ENCODE peak calls at places on chromosomes 16 and 17, in four cellular contexts. J, G, D and T are unnamed samples.

GRCh38 chr17:22435231-22435974 is 743.1 kb downstream of the KCNJ18 start:
- DNase-seq in J (peak), G (no peak), D (no peak), T (no peak)

GRCh38 chr16:57261806-57262205 is 16.7 kb downstream of the ARL2BP start:
- DNase-seq in J (no peak), G (no peak), D (no peak), T (no peak)

GRCh38 chr16:35188288-35189155 is 1729.1 kb downstream of the TP53TG3F start:
- DNase-seq in J (peak), G (no peak), D (peak), T (no peak)

GRCh38 chr16:58027341-58028167 is 2.0 kb downstream of the MMP15 start:
- DNase-seq in J (peak), G (peak), D (peak), T (no peak)

GRCh38 chr17:29929544-29930398 is at the start of gene SSH2:
- DNase-seq in J (peak), G (peak), D (peak), T (peak)

GRCh38 chr16:24522751-24523150 is 16.6 kb upstream of the RBBP6 start:
- DNase-seq in J (no peak), G (no peak), D (no peak), T (no peak)

GRCh38 chr16:48041861-48042435 is 113.8 kb downstream of the ABCC12 start:
- DNase-seq in J (peak), G (peak), D (peak), T (no peak)

GRCh38 chr16:84425696-84426095 is 57.4 kb downstream of the ATP2C2 start:
- DNase-seq in J (no peak), G (no peak), D (no peak), T (no peak)

GRCh38 chr16:24568392-24568791 is 29.0 kb downstream of the RBBP6 start:
- DNase-seq in J (no peak), G (no peak), D (no peak), T (no peak)

GRCh38 chr17:19024101-19025078 is 19.8 kb upstream of the FAM83G start:
- DNase-seq in J (no peak), G (no peak), D (no peak), T (no peak)

GRCh38 chr16:56610017-56610608 is 1.7 kb downstream of the MT2A start:
- DNase-seq in J (no peak), G (peak), D (peak), T (no peak)

GRCh38 chr17:74767111-74767516 is 9.0 kb downstream of the NAT9 start:
- DNase-seq in J (no peak), G (no peak), D (no peak), T (no peak)

GRCh38 chr17:76997981-76998531 is 129.9 kb downstream of the MGAT5B start:
- DNase-seq in J (no peak), G (no peak), D (no peak), T (no peak)

GRCh38 chr17:57166803-57167202 is 81.8 kb downstream of the AKAP1 start:
- DNase-seq in J (no peak), G (peak), D (no peak), T (no peak)

DNA sequence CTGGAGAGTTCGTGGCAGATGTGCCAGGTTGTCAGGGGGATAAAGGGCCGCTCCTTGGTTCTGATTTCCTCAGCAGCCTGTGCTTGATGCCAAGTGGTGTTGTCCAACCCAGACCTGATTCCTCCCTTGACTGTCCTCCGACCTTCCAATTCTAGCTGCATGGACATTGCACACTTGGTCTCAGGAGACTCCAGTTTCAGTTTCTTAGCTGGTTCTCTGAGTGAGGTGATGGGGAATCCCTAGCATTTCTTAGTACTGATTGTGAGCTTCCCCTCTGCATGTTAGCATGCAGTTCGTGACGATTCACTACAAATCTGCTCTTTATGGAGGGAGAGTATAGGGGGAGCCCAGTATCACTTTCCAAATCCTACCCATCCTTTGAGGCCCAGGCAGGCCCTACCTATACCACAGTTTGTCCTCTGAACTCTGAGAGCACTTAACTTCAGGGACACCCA is 12.4 kb upstream of the CCR7 start:
- DNase-seq in J (no peak), G (no peak), D (no peak), T (no peak)
- TF ChIP-seq SIN3A in J (no peak), G (no peak), D (no peak), T (no peak)

DNA sequence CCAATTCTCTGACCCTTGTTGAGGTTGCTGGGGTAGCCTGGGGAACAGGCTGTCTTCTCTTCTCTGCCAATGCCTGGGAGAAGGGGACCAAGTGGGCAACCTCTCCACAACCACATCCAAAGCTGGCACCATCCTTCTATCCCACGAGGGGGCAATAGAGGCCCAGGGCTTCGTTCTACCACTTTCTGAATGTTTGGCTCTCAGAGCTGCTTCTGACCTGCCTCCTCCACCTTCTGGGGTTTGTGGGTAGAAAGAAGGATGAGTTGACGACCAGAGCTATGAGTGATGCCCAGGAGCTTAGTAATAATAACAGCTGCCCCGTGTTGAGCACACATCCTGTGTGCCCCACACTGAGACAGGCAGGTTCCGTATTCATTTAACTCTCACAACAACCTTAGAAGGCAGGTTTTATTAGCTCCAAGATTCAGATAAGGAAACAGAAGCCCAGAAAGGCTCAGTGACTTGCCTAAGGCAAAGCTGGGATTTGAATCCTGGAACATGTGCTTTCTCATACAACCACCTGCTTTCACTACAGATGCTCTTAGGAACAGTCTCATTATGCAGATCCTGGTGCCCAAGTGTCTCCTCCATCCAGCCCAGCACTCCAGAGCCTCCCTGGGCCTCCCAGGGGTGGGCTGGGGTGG is 11.1 kb downstream of the TSPOAP1 start:
- DNase-seq in J (peak), G (peak), D (peak), T (peak)
- TF ChIP-seq TCF7L2 in J (no peak), G (no peak), D (no peak), T (no peak)

GRCh38 chr17:65231662-65232335 is 94.6 kb downstream of the RGS9 start:
- DNase-seq in J (peak), G (peak), D (peak), T (peak)
- TF ChIP-seq SIN3A in J (no peak), G (no peak), D (no peak), T (no peak)

GRCh38 chr16:89013111-89013510 is 36.1 kb upstream of the CBFA2T3 start:
- DNase-seq in J (no peak), G (no peak), D (no peak), T (no peak)
- TF ChIP-seq TCF7L2 in J (no peak), G (no peak), D (no peak), T (no peak)

GRCh38 chr16:89721644-89722391 is 481 bp downstream of the ZNF276 start:
- DNase-seq in J (peak), G (no peak), D (no peak), T (no peak)
- TF ChIP-seq SIN3A in J (peak), G (no peak), D (no peak), T (no peak)

GRCh38 chr16:67406628-67407027 is 9.6 kb downstream of the ZDHHC1 start:
- DNase-seq in J (no peak), G (no peak), D (no peak), T (no peak)
- TF ChIP-seq TCF7L2 in J (no peak), G (no peak), D (no peak), T (no peak)

DNA sequence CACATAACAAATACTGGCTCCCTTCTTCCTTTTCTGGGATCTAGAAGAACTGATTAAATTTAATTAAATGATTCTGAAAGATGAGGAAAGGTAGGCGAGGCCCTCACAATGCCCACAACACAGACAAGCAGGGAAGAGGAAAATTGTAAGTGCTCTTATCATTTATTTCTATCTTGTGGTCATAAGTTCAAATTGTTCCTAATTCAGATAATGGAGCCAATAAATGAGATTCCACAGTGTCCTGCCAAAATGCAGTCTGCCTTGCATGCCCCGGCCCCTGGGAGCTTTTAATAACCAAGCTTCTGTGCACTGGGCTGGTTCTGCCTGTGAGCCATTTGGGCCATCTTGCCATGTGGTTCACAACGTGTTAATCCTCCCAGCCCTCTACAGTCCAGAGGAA is 97.0 kb downstream of the CMC2 start:
- DNase-seq in J (no peak), G (no peak), D (no peak), T (no peak)
- TF ChIP-seq SIN3A in J (no peak), G (no peak), D (no peak), T (no peak)

DNA sequence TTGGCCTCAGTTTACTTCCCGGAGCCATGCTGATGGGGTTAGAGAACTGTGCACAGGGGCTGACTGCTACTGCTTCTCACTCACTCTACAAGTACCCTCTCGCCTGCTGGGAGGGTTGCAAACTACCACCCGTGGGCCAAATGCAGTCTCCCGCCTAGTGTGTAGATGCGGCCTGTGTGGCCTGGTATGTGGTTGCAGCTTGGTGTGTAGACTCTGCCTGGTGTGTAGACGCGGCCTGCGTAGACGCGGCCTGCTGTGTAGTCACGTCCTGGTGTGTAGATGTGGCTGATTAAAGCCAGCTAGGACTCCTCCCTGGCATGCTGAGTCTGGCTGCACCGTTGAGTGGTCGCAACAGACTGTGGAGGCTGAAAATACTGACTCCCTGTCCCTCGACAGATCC is 7.3 kb downstream of the CANT1 start:
- DNase-seq in J (no peak), G (no peak), D (no peak), T (no peak)
- TF ChIP-seq TCF7L2 in J (no peak), G (no peak), D (no peak), T (no peak)